ENCODE peak calls at places on chromosome 14, in ten cellular contexts. B is cardiac muscle cell; Z is GM03348; R is neural progenitor cell; S is Panc1; L is AML-193; K is glutamatergic neuron; G is progenitor cell of endocrine pancreas; J is heart left ventricle; H is effector CD8-positive, alpha-beta T cell. V is an unnamed sample.

GRCh38 chr14:80456200-80456599 is 244.9 kb upstream of the DIO2 start:
- DNase-seq in B (no peak), Z (peak; percentile 45), R (no peak), S (no peak), L (no peak), K (no peak), G (no peak), J (no peak), H (no peak), V (no peak)

GRCh38 chr14:96501383-96501745 is 818 bp upstream of the PAPOLA start:
- DNase-seq in B (no peak), Z (peak; percentile 16), R (no peak), S (no peak), L (peak; percentile 32), K (no peak), G (no peak), J (no peak), H (no peak), V (no peak)

GRCh38 chr14:103091041-103091882 is 3.3 kb upstream of the EXOC3L4 start:
- DNase-seq in B (peak; percentile 73), Z (peak; percentile 86), R (peak; percentile 84), S (no peak), L (peak; percentile 39), K (no peak), G (peak; percentile 74), J (peak; percentile 48), H (peak; percentile 70), V (peak; percentile 90)

GRCh38 chr14:38039526-38039925 is 168.2 kb upstream of the SSTR1 start:
- DNase-seq in B (no peak), Z (peak; percentile 62), R (no peak), S (no peak), L (no peak), K (no peak), G (no peak), J (no peak), H (no peak), V (no peak)

GRCh38 chr14:40989260-40989659 is 617.4 kb upstream of the LRFN5 start:
- DNase-seq in B (peak; percentile 10), Z (no peak), R (no peak), S (no peak), L (no peak), K (no peak), G (no peak), J (no peak), H (no peak), V (no peak)

GRCh38 chr14:41130274-41130673 is 476.4 kb upstream of the LRFN5 start:
- DNase-seq in B (no peak), Z (no peak), R (peak; percentile 7), S (no peak), L (no peak), K (peak; percentile 21), G (no peak), J (no peak), H (no peak), V (no peak)

GRCh38 chr14:99502989-99503421 is 21.8 kb downstream of the CCNK start:
- DNase-seq in B (no peak), Z (no peak), R (peak; percentile 44), S (no peak), L (no peak), K (no peak), G (no peak), J (no peak), H (no peak), V (no peak)

GRCh38 chr14:23513005-23513412 is 38.6 kb downstream of the ZFHX2 start:
- DNase-seq in B (no peak), Z (no peak), R (no peak), S (no peak), L (no peak), K (no peak), G (no peak), J (no peak), H (no peak), V (no peak)

GRCh38 chr14:50037240-50037639 is 79.1 kb downstream of the VCPKMT start:
- DNase-seq in B (no peak), Z (no peak), R (no peak), S (no peak), L (no peak), K (no peak), G (no peak), J (no peak), H (no peak), V (no peak)

GRCh38 chr14:61812347-61813100 is 50.3 kb downstream of the SNAPC1 start:
- DNase-seq in B (peak; percentile 62), Z (peak; percentile 40), R (peak; percentile 72), S (no peak), L (no peak), K (peak; percentile 66), G (peak; percentile 41), J (no peak), H (no peak), V (no peak)

GRCh38 chr14:31194661-31195060 is 12.9 kb downstream of the HECTD1 start:
- DNase-seq in B (no peak), Z (no peak), R (no peak), S (no peak), L (no peak), K (no peak), G (no peak), J (no peak), H (no peak), V (no peak)

GRCh38 chr14:89544636-89545301 is 127.7 kb upstream of the FOXN3 start:
- DNase-seq in B (no peak), Z (no peak), R (no peak), S (no peak), L (no peak), K (no peak), G (no peak), J (no peak), H (no peak), V (no peak)

GRCh38 chr14:92973265-92973797 is 50.4 kb downstream of the CHGA start:
- DNase-seq in B (peak; percentile 62), Z (peak; percentile 94), R (peak; percentile 77), S (no peak), L (peak; percentile 14), K (peak; percentile 92), G (peak; percentile 51), J (peak; percentile 80), H (peak; percentile 3), V (peak; percentile 47)

GRCh38 chr14:71651228-71651627 is 281.0 kb upstream of the RGS6 start:
- DNase-seq in B (no peak), Z (peak; percentile 67), R (no peak), S (no peak), L (no peak), K (no peak), G (no peak), J (no peak), H (no peak), V (no peak)

GRCh38 chr14:90568405-90568804 is 171.6 kb downstream of the CALM1 start:
- DNase-seq in B (no peak), Z (no peak), R (no peak), S (no peak), L (no peak), K (no peak), G (no peak), J (no peak), H (no peak), V (no peak)

V was measured in NB4.